ENCODE peak calls at places on chromosome 4, in ten cellular contexts. T is ovary, W is mesenchymal stem cell, D is right lobe of liver, R is trophoblast cell, H is A549, G is neural progenitor cell, K is Panc1, V is heart right ventricle, X is tibial artery. L is an unnamed sample.

GRCh38 chr4:147576084-147576483 is 41.1 kb upstream of the TMEM184C start:
- DNase-seq in W (no peak), G (no peak), X (no peak), V (no peak), K (no peak), R (no peak), D (no peak), H (no peak), T (no peak), L (no peak)

GRCh38 chr4:106160560-106160959 is 155.4 kb downstream of the TBCK start:
- DNase-seq in D (no peak), T (no peak), G (no peak), W (peak; percentile 19), X (no peak), K (no peak), R (no peak), H (no peak), V (no peak), L (no peak)

GRCh38 chr4:123397276-123398150 is 918 bp downstream of the SPRY1 start:
- DNase-seq in X (peak; percentile 77), H (peak; percentile 41), W (peak; percentile 72), V (peak; percentile 55), D (peak; percentile 65), T (peak; percentile 52), K (no peak), G (peak; percentile 88), R (peak; percentile 28), L (no peak)

GRCh38 chr4:1348014-1348513 is 1.1 kb downstream of the UVSSA start:
- DNase-seq in X (no peak), V (no peak), T (no peak), K (no peak), H (no peak), R (no peak), D (no peak), W (no peak), G (no peak), L (no peak)

GRCh38 chr4:5365071-5366008 is 314.1 kb downstream of the STK32B start:
- DNase-seq in R (peak; percentile 83), T (no peak), V (no peak), G (no peak), X (no peak), K (peak; percentile 93), D (no peak), W (peak; percentile 96), H (peak; percentile 98), L (no peak)

GRCh38 chr4:106247600-106247999 is 68.4 kb downstream of the TBCK start:
- DNase-seq in G (no peak), H (no peak), X (no peak), R (no peak), D (no peak), T (no peak), K (no peak), W (no peak), V (no peak), L (no peak)

GRCh38 chr4:36310793-36311192 is 29.4 kb downstream of the DTHD1 start:
- DNase-seq in G (no peak), X (peak; percentile 65), W (no peak), R (no peak), D (peak; percentile 51), H (no peak), T (no peak), V (no peak), K (no peak), L (no peak)

GRCh38 chr4:9925750-9926439 is 95.4 kb downstream of the SLC2A9 start:
- DNase-seq in G (no peak), W (no peak), T (no peak), R (no peak), X (no peak), H (no peak), K (no peak), V (no peak), D (no peak), L (no peak)

GRCh38 chr4:182862921-182863320 is 54.3 kb downstream of the DCTD start:
- DNase-seq in W (no peak), T (no peak), G (no peak), K (no peak), X (no peak), D (peak; percentile 80), H (no peak), R (no peak), V (no peak), L (no peak)

GRCh38 chr4:173448103-173448502 is 49.2 kb upstream of the SCRG1 start:
- DNase-seq in D (no peak), K (no peak), H (no peak), X (no peak), T (peak; percentile 60), W (no peak), G (no peak), V (peak; percentile 28), R (no peak), L (peak; percentile 23)

GRCh38 chr4:90061881-90062280 is 65.3 kb upstream of the CCSER1 start:
- DNase-seq in V (no peak), D (no peak), W (no peak), R (peak; percentile 4), T (no peak), G (no peak), H (no peak), K (no peak), X (no peak), L (no peak)

GRCh38 chr4:4603592-4603991 is 61.7 kb upstream of the STX18 start:
- DNase-seq in K (no peak), H (no peak), W (no peak), D (no peak), G (no peak), V (no peak), R (no peak), X (no peak), T (no peak), L (no peak)

GRCh38 chr4:166421556-166422156 is 548.6 kb downstream of the TLL1 start:
- DNase-seq in T (no peak), H (no peak), W (peak; percentile 1), X (peak; percentile 94), G (no peak), V (no peak), D (no peak), R (no peak), K (no peak), L (no peak)

GRCh38 chr4:128242601-128243000 is 45.0 kb downstream of the PGRMC2 start:
- DNase-seq in H (no peak), G (no peak), X (no peak), R (peak; percentile 51), T (no peak), W (no peak), K (no peak), V (no peak), D (no peak), L (no peak)

GRCh38 chr4:128241019-128241418 is 46.6 kb downstream of the PGRMC2 start:
- DNase-seq in K (no peak), W (no peak), T (no peak), X (no peak), V (no peak), D (no peak), G (no peak), R (no peak), H (no peak), L (no peak)

GRCh38 chr4:128244379-128244778 is 43.2 kb downstream of the PGRMC2 start:
- DNase-seq in K (no peak), V (no peak), G (no peak), W (peak; percentile 30), R (no peak), T (no peak), X (no peak), D (no peak), H (no peak), L (no peak)

GRCh38 chr4:128241981-128242380 is 45.6 kb downstream of the PGRMC2 start:
- DNase-seq in D (no peak), T (no peak), R (no peak), K (no peak), W (no peak), X (no peak), H (no peak), G (no peak), V (no peak), L (no peak)

GRCh38 chr4:128241425-128241913 is 46.1 kb downstream of the PGRMC2 start:
- DNase-seq in T (no peak), W (peak; percentile 92), K (no peak), D (peak; percentile 56), V (no peak), R (peak; percentile 97), G (no peak), X (no peak), H (peak; percentile 55), L (no peak)
- H3K27ac ChIP-seq in T (no peak overlapping the region), W (peak overlapping the region; percentile 80), K (no peak overlapping the region), D (no peak overlapping the region), V (no peak overlapping the region), R (peak overlapping the region; percentile 88), G (no peak overlapping the region), X (no peak overlapping the region), H (peak overlapping the region; percentile 68), L (no peak overlapping the region)

GRCh38 chr4:141962486-141962885 is 326.1 kb downstream of the IL15 start:
- DNase-seq in T (no peak), H (no peak), R (no peak), V (no peak), X (no peak), K (no peak), G (no peak), D (no peak), W (no peak), L (no peak)

GRCh38 chr4:141955696-141956095 is 319.3 kb downstream of the IL15 start:
- DNase-seq in G (no peak), T (no peak), X (no peak), D (no peak), K (no peak), R (no peak), W (no peak), H (no peak), V (no peak), L (no peak)

GRCh38 chr4:141957416-141957815 is 321.0 kb downstream of the IL15 start:
- DNase-seq in K (no peak), X (no peak), D (no peak), V (no peak), G (no peak), W (no peak), R (no peak), H (no peak), T (no peak), L (no peak)
- H3K27ac ChIP-seq in K (no peak overlapping the region), X (no peak overlapping the region), D (no peak overlapping the region), V (no peak overlapping the region), G (no peak overlapping the region), W (no peak overlapping the region), R (no peak overlapping the region), H (no peak overlapping the region), T (no peak overlapping the region), L (no peak overlapping the region)

GRCh38 chr4:88007304-88008132 is at the start of gene PKD2:
- DNase-seq in W (peak; percentile 78), V (peak; percentile 91), D (peak; percentile 88), R (peak; percentile 61), X (peak; percentile 95), H (peak; percentile 67), T (peak; percentile 90), K (no peak), G (peak; percentile 90), L (peak; percentile 89)
- H3K27ac ChIP-seq in W (peak within 1 kb of the TSS; percentile 29), V (peak within 1 kb of the TSS; percentile 87), D (peak within 1 kb of the TSS; percentile 65), R (peak within 1 kb of the TSS; percentile 59), X (peak within 1 kb of the TSS; percentile 99), H (peak within 1 kb of the TSS; percentile 96), T (peak within 1 kb of the TSS; percentile 84), K (peak within 1 kb of the TSS; percentile 71), G (no peak within 1 kb of the TSS), L (peak within 1 kb of the TSS; percentile 87)

DNA sequence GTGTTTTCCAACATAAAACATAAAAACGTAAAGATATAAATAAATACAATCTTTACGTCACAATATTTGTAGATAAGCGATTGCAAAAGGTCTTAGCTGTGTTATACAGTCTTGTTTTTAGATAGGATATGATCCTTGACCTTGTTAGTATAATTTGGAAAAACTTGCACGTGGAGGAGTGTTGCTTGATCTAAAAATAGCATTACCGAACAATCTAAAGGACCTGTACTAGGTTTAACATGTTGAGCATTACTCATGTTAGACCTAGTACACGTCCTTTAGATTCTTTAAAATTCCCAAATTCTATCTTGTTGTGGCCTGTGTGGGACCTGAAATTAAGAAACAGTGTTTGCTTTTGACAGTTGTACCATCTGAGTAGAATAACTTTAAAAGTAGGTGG is 1.7 kb downstream of the METAP1 start:
- DNase-seq in R (no peak), W (no peak), H (no peak), G (no peak), K (no peak), V (no peak), T (no peak), D (no peak), X (no peak), L (no peak)
- H3K27ac ChIP-seq in R (no peak overlapping the region), W (no peak overlapping the region), H (no peak overlapping the region), G (no peak overlapping the region), K (peak overlapping the region; percentile 29), V (peak overlapping the region; percentile 95), T (no peak overlapping the region), D (no peak overlapping the region), X (no peak overlapping the region), L (no peak overlapping the region)